ENCODE peak calls at places on chromosomes 3 and 15, in nine cellular contexts. One of them, this sample, is unnamed.

GRCh38 chr15:101123222-101123910 is 128.5 kb downstream of the CHSY1 start:
- DNase-seq in A549: no peak
- DNase-seq in GM10248: no peak
- DNase-seq in Calu3: no peak
- DNase-seq in nephron progenitor cell: no peak
- DNase-seq in IMR-90: peak; percentile 67
- DNase-seq in fibroblast of lung: peak; percentile 42
- DNase-seq in mesothelial cell of epicardium: no peak
- DNase-seq in CD4-positive, alpha-beta T cell: no peak
- DNase-seq in this sample: peak; percentile 23

GRCh38 chr15:96402403-96402802 is 71.9 kb downstream of the NR2F2 start:
- DNase-seq in A549: no peak
- DNase-seq in GM10248: no peak
- DNase-seq in Calu3: no peak
- DNase-seq in nephron progenitor cell: no peak
- DNase-seq in IMR-90: no peak
- DNase-seq in fibroblast of lung: no peak
- DNase-seq in mesothelial cell of epicardium: no peak
- DNase-seq in CD4-positive, alpha-beta T cell: no peak
- DNase-seq in this sample: no peak

GRCh38 chr15:95598456-95598855 is 732.0 kb upstream of the NR2F2 start:
- DNase-seq in A549: no peak
- DNase-seq in GM10248: no peak
- DNase-seq in Calu3: no peak
- DNase-seq in nephron progenitor cell: no peak
- DNase-seq in IMR-90: no peak
- DNase-seq in fibroblast of lung: no peak
- DNase-seq in mesothelial cell of epicardium: no peak
- DNase-seq in CD4-positive, alpha-beta T cell: no peak
- DNase-seq in this sample: no peak

GRCh38 chr15:64527263-64527984 is 67.0 kb downstream of the ZNF609 start:
- DNase-seq in A549: peak; percentile 38
- DNase-seq in GM10248: no peak
- DNase-seq in Calu3: no peak
- DNase-seq in nephron progenitor cell: no peak
- DNase-seq in IMR-90: peak; percentile 90
- DNase-seq in fibroblast of lung: peak; percentile 66
- DNase-seq in mesothelial cell of epicardium: no peak
- DNase-seq in CD4-positive, alpha-beta T cell: no peak
- DNase-seq in this sample: peak; percentile 42

GRCh38 chr3:183244219-183244618 is 8.8 kb upstream of the B3GNT5 start:
- DNase-seq in A549: no peak
- DNase-seq in GM10248: no peak
- DNase-seq in Calu3: peak; percentile 54
- DNase-seq in nephron progenitor cell: no peak
- DNase-seq in IMR-90: no peak
- DNase-seq in fibroblast of lung: no peak
- DNase-seq in mesothelial cell of epicardium: no peak
- DNase-seq in CD4-positive, alpha-beta T cell: no peak
- DNase-seq in this sample: no peak

GRCh38 chr3:188595890-188596376 is 442.0 kb downstream of the LPP start:
- DNase-seq in A549: no peak
- DNase-seq in GM10248: no peak
- DNase-seq in Calu3: no peak
- DNase-seq in nephron progenitor cell: no peak
- DNase-seq in IMR-90: peak; percentile 80
- DNase-seq in fibroblast of lung: peak; percentile 79
- DNase-seq in mesothelial cell of epicardium: no peak
- DNase-seq in CD4-positive, alpha-beta T cell: no peak
- DNase-seq in this sample: peak; percentile 54

GRCh38 chr15:56351957-56352506 is 13.2 kb upstream of the TEX9 start:
- DNase-seq in A549: no peak
- DNase-seq in GM10248: no peak
- DNase-seq in Calu3: no peak
- DNase-seq in nephron progenitor cell: no peak
- DNase-seq in IMR-90: no peak
- DNase-seq in fibroblast of lung: no peak
- DNase-seq in mesothelial cell of epicardium: no peak
- DNase-seq in CD4-positive, alpha-beta T cell: no peak
- DNase-seq in this sample: no peak

GRCh38 chr3:117563063-117563462 is 853.5 kb downstream of the TUSC7 start:
- DNase-seq in A549: no peak
- DNase-seq in GM10248: no peak
- DNase-seq in Calu3: no peak
- DNase-seq in nephron progenitor cell: no peak
- DNase-seq in IMR-90: peak; percentile 71
- DNase-seq in fibroblast of lung: no peak
- DNase-seq in mesothelial cell of epicardium: no peak
- DNase-seq in CD4-positive, alpha-beta T cell: no peak
- DNase-seq in this sample: no peak

GRCh38 chr3:172606021-172606420 is 82.8 kb upstream of the TNFSF10 start:
- DNase-seq in A549: no peak
- DNase-seq in GM10248: no peak
- DNase-seq in Calu3: no peak
- DNase-seq in nephron progenitor cell: no peak
- DNase-seq in IMR-90: peak; percentile 63
- DNase-seq in fibroblast of lung: no peak
- DNase-seq in mesothelial cell of epicardium: no peak
- DNase-seq in CD4-positive, alpha-beta T cell: no peak
- DNase-seq in this sample: no peak

GRCh38 chr3:61758839-61759238 is 197.5 kb downstream of the PTPRG start:
- DNase-seq in A549: no peak
- DNase-seq in GM10248: no peak
- DNase-seq in Calu3: no peak
- DNase-seq in nephron progenitor cell: no peak
- DNase-seq in IMR-90: no peak
- DNase-seq in fibroblast of lung: no peak
- DNase-seq in mesothelial cell of epicardium: no peak
- DNase-seq in CD4-positive, alpha-beta T cell: no peak
- DNase-seq in this sample: no peak

GRCh38 chr15:80455668-80456442 is 51.7 kb downstream of the ARNT2 start:
- DNase-seq in A549: peak; percentile 78
- DNase-seq in GM10248: peak; percentile 72
- DNase-seq in Calu3: peak; percentile 75
- DNase-seq in nephron progenitor cell: peak; percentile 63
- DNase-seq in IMR-90: peak; percentile 97
- DNase-seq in fibroblast of lung: peak; percentile 91
- DNase-seq in mesothelial cell of epicardium: peak; percentile 73
- DNase-seq in CD4-positive, alpha-beta T cell: peak; percentile 24
- DNase-seq in this sample: peak; percentile 77

GRCh38 chr3:44343421-44343820 is 4.9 kb downstream of the TCAIM start:
- DNase-seq in A549: no peak
- DNase-seq in GM10248: no peak
- DNase-seq in Calu3: no peak
- DNase-seq in nephron progenitor cell: no peak
- DNase-seq in IMR-90: no peak
- DNase-seq in fibroblast of lung: no peak
- DNase-seq in mesothelial cell of epicardium: no peak
- DNase-seq in CD4-positive, alpha-beta T cell: no peak
- DNase-seq in this sample: no peak

GRCh38 chr15:94793641-94794040 is 562.3 kb downstream of the MCTP2 start:
- DNase-seq in A549: no peak
- DNase-seq in GM10248: no peak
- DNase-seq in Calu3: no peak
- DNase-seq in nephron progenitor cell: peak; percentile 3
- DNase-seq in IMR-90: peak; percentile 69
- DNase-seq in fibroblast of lung: peak; percentile 78
- DNase-seq in mesothelial cell of epicardium: no peak
- DNase-seq in CD4-positive, alpha-beta T cell: no peak
- DNase-seq in this sample: peak; percentile 47

GRCh38 chr3:19945405-19946290 is 1.2 kb upstream of the RAB5A start:
- DNase-seq in A549: peak; percentile 16
- DNase-seq in GM10248: no peak
- DNase-seq in Calu3: no peak
- DNase-seq in nephron progenitor cell: no peak
- DNase-seq in IMR-90: no peak
- DNase-seq in fibroblast of lung: peak; percentile 10
- DNase-seq in mesothelial cell of epicardium: no peak
- DNase-seq in CD4-positive, alpha-beta T cell: no peak
- DNase-seq in this sample: peak; percentile 22

GRCh38 chr15:82047493-82048446 is 2.0 kb upstream of the MEX3B start:
- DNase-seq in A549: no peak
- DNase-seq in GM10248: no peak
- DNase-seq in Calu3: no peak
- DNase-seq in nephron progenitor cell: no peak
- DNase-seq in IMR-90: peak; percentile 32
- DNase-seq in fibroblast of lung: peak; percentile 28
- DNase-seq in mesothelial cell of epicardium: no peak
- DNase-seq in CD4-positive, alpha-beta T cell: no peak
- DNase-seq in this sample: no peak
- TF ChIP-seq CTCF in A549: no peak
- TF ChIP-seq CTCF in GM10248: no peak
- TF ChIP-seq CTCF in Calu3: no peak
- TF ChIP-seq CTCF in nephron progenitor cell: no peak
- TF ChIP-seq CTCF in IMR-90: no peak
- TF ChIP-seq CTCF in fibroblast of lung: no peak
- TF ChIP-seq CTCF in mesothelial cell of epicardium: peak; percentile 0
- TF ChIP-seq CTCF in CD4-positive, alpha-beta T cell: peak; percentile 30
- TF ChIP-seq CTCF in this sample: no peak

GRCh38 chr15:31396881-31397560 is 70.4 kb downstream of the KLF13 start:
- DNase-seq in A549: peak; percentile 92
- DNase-seq in GM10248: peak; percentile 43
- DNase-seq in Calu3: peak; percentile 57
- DNase-seq in nephron progenitor cell: peak; percentile 87
- DNase-seq in IMR-90: peak; percentile 26
- DNase-seq in fibroblast of lung: peak; percentile 89
- DNase-seq in mesothelial cell of epicardium: no peak
- DNase-seq in CD4-positive, alpha-beta T cell: no peak
- DNase-seq in this sample: peak; percentile 96
- TF ChIP-seq CTCF in A549: peak; percentile 15
- TF ChIP-seq CTCF in GM10248: peak; percentile 6
- TF ChIP-seq CTCF in Calu3: no peak
- TF ChIP-seq CTCF in nephron progenitor cell: no peak
- TF ChIP-seq CTCF in IMR-90: no peak
- TF ChIP-seq CTCF in fibroblast of lung: no peak
- TF ChIP-seq CTCF in mesothelial cell of epicardium: no peak
- TF ChIP-seq CTCF in CD4-positive, alpha-beta T cell: no peak
- TF ChIP-seq CTCF in this sample: no peak

GRCh38 chr3:78907367-78907766 is 860.4 kb downstream of the ROBO1 start:
- DNase-seq in A549: no peak
- DNase-seq in GM10248: no peak
- DNase-seq in Calu3: no peak
- DNase-seq in nephron progenitor cell: no peak
- DNase-seq in IMR-90: peak; percentile 35
- DNase-seq in fibroblast of lung: peak; percentile 80
- DNase-seq in mesothelial cell of epicardium: no peak
- DNase-seq in CD4-positive, alpha-beta T cell: no peak
- DNase-seq in this sample: no peak

GRCh38 chr3:78908236-78908635 is 859.6 kb downstream of the ROBO1 start:
- DNase-seq in A549: no peak
- DNase-seq in GM10248: no peak
- DNase-seq in Calu3: no peak
- DNase-seq in nephron progenitor cell: no peak
- DNase-seq in IMR-90: peak; percentile 23
- DNase-seq in fibroblast of lung: peak; percentile 73
- DNase-seq in mesothelial cell of epicardium: no peak
- DNase-seq in CD4-positive, alpha-beta T cell: no peak
- DNase-seq in this sample: no peak

GRCh38 chr3:78905700-78906099 is 862.1 kb downstream of the ROBO1 start:
- DNase-seq in A549: no peak
- DNase-seq in GM10248: no peak
- DNase-seq in Calu3: no peak
- DNase-seq in nephron progenitor cell: no peak
- DNase-seq in IMR-90: no peak
- DNase-seq in fibroblast of lung: no peak
- DNase-seq in mesothelial cell of epicardium: no peak
- DNase-seq in CD4-positive, alpha-beta T cell: no peak
- DNase-seq in this sample: no peak

GRCh38 chr3:78901544-78901943 is 866.3 kb downstream of the ROBO1 start:
- DNase-seq in A549: no peak
- DNase-seq in GM10248: no peak
- DNase-seq in Calu3: no peak
- DNase-seq in nephron progenitor cell: no peak
- DNase-seq in IMR-90: no peak
- DNase-seq in fibroblast of lung: no peak
- DNase-seq in mesothelial cell of epicardium: no peak
- DNase-seq in CD4-positive, alpha-beta T cell: no peak
- DNase-seq in this sample: no peak

GRCh38 chr3:78906245-78906644 is 861.6 kb downstream of the ROBO1 start:
- DNase-seq in A549: no peak
- DNase-seq in GM10248: no peak
- DNase-seq in Calu3: no peak
- DNase-seq in nephron progenitor cell: no peak
- DNase-seq in IMR-90: no peak
- DNase-seq in fibroblast of lung: no peak
- DNase-seq in mesothelial cell of epicardium: no peak
- DNase-seq in CD4-positive, alpha-beta T cell: no peak
- DNase-seq in this sample: no peak
- TF ChIP-seq CTCF in A549: no peak
- TF ChIP-seq CTCF in GM10248: no peak
- TF ChIP-seq CTCF in Calu3: no peak
- TF ChIP-seq CTCF in nephron progenitor cell: no peak
- TF ChIP-seq CTCF in IMR-90: no peak
- TF ChIP-seq CTCF in fibroblast of lung: no peak
- TF ChIP-seq CTCF in mesothelial cell of epicardium: no peak
- TF ChIP-seq CTCF in CD4-positive, alpha-beta T cell: no peak
- TF ChIP-seq CTCF in this sample: no peak

GRCh38 chr15:75921732-75922703 is 18.3 kb downstream of the FBXO22 start:
- DNase-seq in A549: peak; percentile 71
- DNase-seq in GM10248: no peak
- DNase-seq in Calu3: peak; percentile 22
- DNase-seq in nephron progenitor cell: no peak
- DNase-seq in IMR-90: peak; percentile 83
- DNase-seq in fibroblast of lung: peak; percentile 92
- DNase-seq in mesothelial cell of epicardium: no peak
- DNase-seq in CD4-positive, alpha-beta T cell: no peak
- DNase-seq in this sample: peak; percentile 96
- TF ChIP-seq CTCF in A549: peak; percentile 59
- TF ChIP-seq CTCF in GM10248: peak; percentile 25
- TF ChIP-seq CTCF in Calu3: peak; percentile 18
- TF ChIP-seq CTCF in nephron progenitor cell: no peak
- TF ChIP-seq CTCF in IMR-90: peak; percentile 58
- TF ChIP-seq CTCF in fibroblast of lung: peak; percentile 52
- TF ChIP-seq CTCF in mesothelial cell of epicardium: peak; percentile 31
- TF ChIP-seq CTCF in CD4-positive, alpha-beta T cell: peak; percentile 33
- TF ChIP-seq CTCF in this sample: peak; percentile 34

DNA sequence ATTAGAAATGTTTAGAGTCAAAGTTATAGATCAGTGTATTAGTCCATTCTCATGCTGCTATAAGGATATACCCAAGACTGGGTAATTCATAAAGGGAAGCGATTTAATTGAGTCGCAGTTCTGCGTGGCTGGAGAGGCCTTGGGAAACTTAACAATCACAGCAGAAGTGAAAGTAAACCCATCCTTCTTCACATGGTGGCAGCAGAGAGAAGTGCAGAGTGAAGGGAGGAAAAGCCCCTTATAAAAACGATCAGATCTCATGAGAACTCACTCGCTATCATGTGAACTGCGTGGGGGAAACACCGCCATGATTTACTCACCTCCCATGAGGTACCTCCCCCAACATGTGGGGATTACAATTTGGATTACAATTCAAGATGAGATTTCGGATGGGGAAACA is 871.5 kb downstream of the DIPK2A start:
- DNase-seq in A549: no peak
- DNase-seq in GM10248: no peak
- DNase-seq in Calu3: no peak
- DNase-seq in nephron progenitor cell: no peak
- DNase-seq in IMR-90: no peak
- DNase-seq in fibroblast of lung: peak; percentile 24
- DNase-seq in mesothelial cell of epicardium: no peak
- DNase-seq in CD4-positive, alpha-beta T cell: no peak
- DNase-seq in this sample: no peak
- TF ChIP-seq CTCF in A549: no peak
- TF ChIP-seq CTCF in GM10248: no peak
- TF ChIP-seq CTCF in Calu3: no peak
- TF ChIP-seq CTCF in nephron progenitor cell: no peak
- TF ChIP-seq CTCF in IMR-90: no peak
- TF ChIP-seq CTCF in fibroblast of lung: peak; percentile 27
- TF ChIP-seq CTCF in mesothelial cell of epicardium: no peak
- TF ChIP-seq CTCF in CD4-positive, alpha-beta T cell: no peak
- TF ChIP-seq CTCF in this sample: no peak